ENCODE peak calls at places on chromosomes 12 and 14, in five cellular contexts. One of them, this sample, is unnamed.
A peak's percentile ranks its signal among the peaks of the same experiment; 100 is the strongest.

GRCh38 chr12:68675098-68675842 is 11.5 kb upstream of the NUP107 start:
- DNase-seq in left lung: no peak
- DNase-seq in astrocyte: peak; percentile 25
- DNase-seq in gastrocnemius medialis: no peak
- DNase-seq in colonic mucosa: peak; percentile 35
- DNase-seq in this sample: no peak

GRCh38 chr14:93122820-93123219 is 7.1 kb upstream of the ITPK1 start:
- DNase-seq in colonic mucosa: no peak
- DNase-seq in left lung: no peak
- DNase-seq in gastrocnemius medialis: no peak
- DNase-seq in astrocyte: no peak
- DNase-seq in this sample: peak; percentile 85

GRCh38 chr12:121598672-121599287 is 18.0 kb upstream of the KDM2B start:
- DNase-seq in left lung: no peak
- DNase-seq in gastrocnemius medialis: no peak
- DNase-seq in colonic mucosa: peak; percentile 40
- DNase-seq in astrocyte: no peak
- DNase-seq in this sample: no peak

GRCh38 chr14:93045965-93046695 is 69.6 kb downstream of the ITPK1 start:
- DNase-seq in astrocyte: peak; percentile 94
- DNase-seq in colonic mucosa: peak; percentile 61
- DNase-seq in gastrocnemius medialis: no peak
- DNase-seq in left lung: peak; percentile 58
- DNase-seq in this sample: no peak

GRCh38 chr12:34292736-34293625 is 270.7 kb downstream of the ALG10 start:
- DNase-seq in colonic mucosa: no peak
- DNase-seq in left lung: peak; percentile 43
- DNase-seq in gastrocnemius medialis: no peak
- DNase-seq in astrocyte: no peak
- DNase-seq in this sample: peak; percentile 36

GRCh38 chr12:75481013-75481705 is 604 bp downstream of the GLIPR1 start:
- DNase-seq in gastrocnemius medialis: no peak
- DNase-seq in astrocyte: no peak
- DNase-seq in left lung: no peak
- DNase-seq in colonic mucosa: no peak
- DNase-seq in this sample: no peak

GRCh38 chr12:14366211-14366762 is 805 bp downstream of the ATF7IP start:
- DNase-seq in astrocyte: peak; percentile 35
- DNase-seq in left lung: no peak
- DNase-seq in colonic mucosa: no peak
- DNase-seq in gastrocnemius medialis: no peak
- DNase-seq in this sample: no peak

GRCh38 chr14:47194051-47194450 is 481.4 kb downstream of the MDGA2 start:
- DNase-seq in colonic mucosa: no peak
- DNase-seq in gastrocnemius medialis: no peak
- DNase-seq in left lung: no peak
- DNase-seq in astrocyte: peak; percentile 63
- DNase-seq in this sample: no peak

GRCh38 chr12:19053999-19054398 is 75.5 kb upstream of the PLEKHA5 start:
- DNase-seq in left lung: no peak
- DNase-seq in astrocyte: no peak
- DNase-seq in colonic mucosa: no peak
- DNase-seq in gastrocnemius medialis: no peak
- DNase-seq in this sample: no peak

GRCh38 chr14:56318393-56319115 is 200.3 kb downstream of the PELI2 start:
- DNase-seq in left lung: no peak
- DNase-seq in colonic mucosa: no peak
- DNase-seq in astrocyte: no peak
- DNase-seq in gastrocnemius medialis: no peak
- DNase-seq in this sample: no peak

GRCh38 chr14:21496453-21496852 is 14.7 kb downstream of the METTL3 start:
- DNase-seq in astrocyte: no peak
- DNase-seq in gastrocnemius medialis: peak; percentile 21
- DNase-seq in colonic mucosa: no peak
- DNase-seq in left lung: no peak
- DNase-seq in this sample: no peak

GRCh38 chr12:95218164-95218851 is 701 bp downstream of the VEZT start:
- DNase-seq in colonic mucosa: peak; percentile 87
- DNase-seq in left lung: no peak
- DNase-seq in astrocyte: peak; percentile 60
- DNase-seq in gastrocnemius medialis: peak; percentile 57
- DNase-seq in this sample: no peak

GRCh38 chr12:107264667-107265066 is 171.3 kb upstream of the CRY1 start:
- DNase-seq in left lung: no peak
- DNase-seq in astrocyte: no peak
- DNase-seq in gastrocnemius medialis: no peak
- DNase-seq in colonic mucosa: no peak
- DNase-seq in this sample: no peak

GRCh38 chr14:102928412-102929348 is 6.2 kb downstream of the AMN start:
- DNase-seq in astrocyte: peak; percentile 10
- DNase-seq in gastrocnemius medialis: no peak
- DNase-seq in colonic mucosa: peak; percentile 97
- DNase-seq in left lung: peak; percentile 91
- DNase-seq in this sample: no peak

GRCh38 chr14:94447986-94448808 is 4.4 kb downstream of the SERPINA11 start:
- DNase-seq in colonic mucosa: no peak
- DNase-seq in gastrocnemius medialis: no peak
- DNase-seq in astrocyte: no peak
- DNase-seq in left lung: no peak
- DNase-seq in this sample: peak; percentile 68

GRCh38 chr12:15216036-15216889 is 5.0 kb downstream of the RERG start:
- DNase-seq in left lung: no peak
- DNase-seq in astrocyte: no peak
- DNase-seq in colonic mucosa: no peak
- DNase-seq in gastrocnemius medialis: no peak
- DNase-seq in this sample: no peak

GRCh38 chr14:68759912-68760311 is 33.0 kb downstream of the ZFP36L1 start:
- DNase-seq in astrocyte: no peak
- DNase-seq in left lung: no peak
- DNase-seq in colonic mucosa: no peak
- DNase-seq in gastrocnemius medialis: no peak
- DNase-seq in this sample: no peak

GRCh38 chr12:107375231-107375630 is 281.9 kb upstream of the CRY1 start:
- DNase-seq in left lung: no peak
- DNase-seq in astrocyte: no peak
- DNase-seq in colonic mucosa: no peak
- DNase-seq in gastrocnemius medialis: no peak
- DNase-seq in this sample: no peak

GRCh38 chr14:24673534-24674203 is 39.7 kb upstream of the GZMB start:
- DNase-seq in left lung: no peak
- DNase-seq in astrocyte: no peak
- DNase-seq in colonic mucosa: no peak
- DNase-seq in gastrocnemius medialis: no peak
- DNase-seq in this sample: no peak

GRCh38 chr14:70188292-70188607 is 501 bp downstream of the SLC8A3 start:
- DNase-seq in colonic mucosa: no peak
- DNase-seq in astrocyte: no peak
- DNase-seq in gastrocnemius medialis: no peak
- DNase-seq in left lung: peak; percentile 67
- DNase-seq in this sample: no peak

GRCh38 chr12:27422697-27423096 is 23.8 kb upstream of the SMCO2 start:
- DNase-seq in gastrocnemius medialis: no peak
- DNase-seq in astrocyte: no peak
- DNase-seq in colonic mucosa: no peak
- DNase-seq in left lung: no peak
- DNase-seq in this sample: no peak

GRCh38 chr14:35287481-35288013 is 4.6 kb upstream of the PSMA6 start:
- DNase-seq in colonic mucosa: no peak
- DNase-seq in left lung: no peak
- DNase-seq in astrocyte: peak; percentile 4
- DNase-seq in gastrocnemius medialis: no peak
- DNase-seq in this sample: peak; percentile 70

GRCh38 chr14:93396456-93396855 is 34.3 kb upstream of the UNC79 start:
- DNase-seq in colonic mucosa: no peak
- DNase-seq in left lung: no peak
- DNase-seq in gastrocnemius medialis: no peak
- DNase-seq in astrocyte: no peak
- DNase-seq in this sample: no peak

GRCh38 chr12:120542166-120542565 is 8.0 kb downstream of the RNF10 start:
- DNase-seq in left lung: no peak
- DNase-seq in colonic mucosa: no peak
- DNase-seq in gastrocnemius medialis: no peak
- DNase-seq in astrocyte: no peak
- DNase-seq in this sample: no peak
- H3K4me1 ChIP-seq in left lung: peaks cover 87% of the 10 kb centered on the region
- H3K4me1 ChIP-seq in colonic mucosa: peaks cover 30% of the 10 kb centered on the region
- H3K4me1 ChIP-seq in gastrocnemius medialis: peaks cover 85% of the 10 kb centered on the region
- H3K4me1 ChIP-seq in astrocyte: peaks cover 26% of the 10 kb centered on the region
- H3K4me1 ChIP-seq in this sample: peaks cover 3% of the 10 kb centered on the region

DNA sequence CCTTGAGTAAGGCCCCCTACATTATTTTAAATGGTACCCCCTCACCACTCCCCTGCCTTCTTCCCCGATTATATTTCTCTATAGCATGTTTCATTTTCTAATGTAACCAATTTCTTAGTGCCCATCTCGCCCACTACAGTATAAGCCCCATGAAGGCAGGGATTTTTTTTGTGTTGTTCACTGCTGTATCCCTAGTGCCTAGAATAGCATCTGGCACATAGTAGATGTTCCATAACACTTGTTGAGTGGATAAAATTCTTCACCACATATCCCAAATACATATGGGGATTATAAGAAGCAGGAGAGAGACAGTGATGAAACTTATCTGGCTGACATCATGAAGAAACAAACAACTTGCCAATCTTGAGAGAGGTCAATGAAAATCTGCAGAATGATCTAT is 11.5 kb downstream of the FBXO21 start:
- DNase-seq in gastrocnemius medialis: no peak
- DNase-seq in left lung: no peak
- DNase-seq in astrocyte: no peak
- DNase-seq in colonic mucosa: no peak
- DNase-seq in this sample: no peak
- H3K36me3 ChIP-seq in gastrocnemius medialis: peaks cover 48% of the 10 kb centered on the region
- H3K36me3 ChIP-seq in left lung: peaks cover 96% of the 10 kb centered on the region
- H3K36me3 ChIP-seq in astrocyte: peaks cover 40% of the 10 kb centered on the region
- H3K36me3 ChIP-seq in colonic mucosa: peaks cover 3% of the 10 kb centered on the region
- H3K36me3 ChIP-seq in this sample: peaks cover 70% of the 10 kb centered on the region

GRCh38 chr12:92989715-92990484 is 60.8 kb upstream of the EEA1 start:
- DNase-seq in astrocyte: no peak
- DNase-seq in colonic mucosa: no peak
- DNase-seq in left lung: no peak
- DNase-seq in gastrocnemius medialis: no peak
- DNase-seq in this sample: no peak
- H3K27ac ChIP-seq in astrocyte: no peak overlapping the region
- H3K27ac ChIP-seq in colonic mucosa: no peak overlapping the region
- H3K27ac ChIP-seq in left lung: no peak overlapping the region
- H3K27ac ChIP-seq in gastrocnemius medialis: no peak overlapping the region
- H3K27ac ChIP-seq in this sample: no peak overlapping the region

GRCh38 chr12:88310666-88311065 is 168.6 kb downstream of the TMTC3 start:
- DNase-seq in gastrocnemius medialis: no peak
- DNase-seq in left lung: no peak
- DNase-seq in colonic mucosa: no peak
- DNase-seq in astrocyte: no peak
- DNase-seq in this sample: no peak
- H3K4me1 ChIP-seq in gastrocnemius medialis: no peaks in the 10 kb centered on the region
- H3K4me1 ChIP-seq in left lung: no peaks in the 10 kb centered on the region
- H3K4me1 ChIP-seq in colonic mucosa: no peaks in the 10 kb centered on the region
- H3K4me1 ChIP-seq in astrocyte: peaks cover 26% of the 10 kb centered on the region
- H3K4me1 ChIP-seq in this sample: no peaks in the 10 kb centered on the region

GRCh38 chr12:5746020-5746419 is 199.0 kb downstream of the ANO2 start:
- DNase-seq in colonic mucosa: no peak
- DNase-seq in astrocyte: no peak
- DNase-seq in gastrocnemius medialis: no peak
- DNase-seq in left lung: no peak
- DNase-seq in this sample: no peak
- H3K36me3 ChIP-seq in colonic mucosa: no peaks in the 10 kb centered on the region
- H3K36me3 ChIP-seq in astrocyte: no peaks in the 10 kb centered on the region
- H3K36me3 ChIP-seq in gastrocnemius medialis: no peaks in the 10 kb centered on the region
- H3K36me3 ChIP-seq in left lung: no peaks in the 10 kb centered on the region
- H3K36me3 ChIP-seq in this sample: no peaks in the 10 kb centered on the region

GRCh38 chr12:92297405-92297804 is 151.8 kb upstream of the BTG1 start:
- DNase-seq in astrocyte: no peak
- DNase-seq in left lung: no peak
- DNase-seq in colonic mucosa: no peak
- DNase-seq in gastrocnemius medialis: no peak
- DNase-seq in this sample: no peak

GRCh38 chr12:92299344-92299743 is 153.7 kb upstream of the BTG1 start:
- DNase-seq in gastrocnemius medialis: no peak
- DNase-seq in astrocyte: no peak
- DNase-seq in colonic mucosa: no peak
- DNase-seq in left lung: no peak
- DNase-seq in this sample: no peak

GRCh38 chr12:92295523-92295922 is 149.9 kb upstream of the BTG1 start:
- DNase-seq in gastrocnemius medialis: no peak
- DNase-seq in left lung: no peak
- DNase-seq in colonic mucosa: no peak
- DNase-seq in astrocyte: peak; percentile 62
- DNase-seq in this sample: no peak

GRCh38 chr12:92299744-92300143 is 154.1 kb upstream of the BTG1 start:
- DNase-seq in colonic mucosa: no peak
- DNase-seq in left lung: no peak
- DNase-seq in astrocyte: no peak
- DNase-seq in gastrocnemius medialis: no peak
- DNase-seq in this sample: no peak

GRCh38 chr12:92297932-92298681 is 152.5 kb upstream of the BTG1 start:
- DNase-seq in left lung: no peak
- DNase-seq in gastrocnemius medialis: no peak
- DNase-seq in colonic mucosa: no peak
- DNase-seq in astrocyte: peak; percentile 94
- DNase-seq in this sample: no peak
- H3K27ac ChIP-seq in left lung: peak overlapping the region; percentile 64
- H3K27ac ChIP-seq in gastrocnemius medialis: peak overlapping the region; percentile 15
- H3K27ac ChIP-seq in colonic mucosa: no peak overlapping the region
- H3K27ac ChIP-seq in astrocyte: no peak overlapping the region
- H3K27ac ChIP-seq in this sample: peak overlapping the region; percentile 36

GRCh38 chr12:2345902-2346301 is 293.1 kb downstream of the CACNA1C start:
- DNase-seq in left lung: no peak
- DNase-seq in gastrocnemius medialis: no peak
- DNase-seq in astrocyte: no peak
- DNase-seq in colonic mucosa: no peak
- DNase-seq in this sample: no peak

GRCh38 chr12:2347844-2348476 is 295.2 kb downstream of the CACNA1C start:
- DNase-seq in astrocyte: no peak
- DNase-seq in gastrocnemius medialis: no peak
- DNase-seq in left lung: no peak
- DNase-seq in colonic mucosa: no peak
- DNase-seq in this sample: no peak

GRCh38 chr12:2346405-2346804 is 293.6 kb downstream of the CACNA1C start:
- DNase-seq in gastrocnemius medialis: no peak
- DNase-seq in astrocyte: no peak
- DNase-seq in left lung: no peak
- DNase-seq in colonic mucosa: no peak
- DNase-seq in this sample: no peak

GRCh38 chr12:2347137-2347843 is 294.5 kb downstream of the CACNA1C start:
- DNase-seq in gastrocnemius medialis: no peak
- DNase-seq in astrocyte: no peak
- DNase-seq in left lung: no peak
- DNase-seq in colonic mucosa: no peak
- DNase-seq in this sample: no peak

DNA sequence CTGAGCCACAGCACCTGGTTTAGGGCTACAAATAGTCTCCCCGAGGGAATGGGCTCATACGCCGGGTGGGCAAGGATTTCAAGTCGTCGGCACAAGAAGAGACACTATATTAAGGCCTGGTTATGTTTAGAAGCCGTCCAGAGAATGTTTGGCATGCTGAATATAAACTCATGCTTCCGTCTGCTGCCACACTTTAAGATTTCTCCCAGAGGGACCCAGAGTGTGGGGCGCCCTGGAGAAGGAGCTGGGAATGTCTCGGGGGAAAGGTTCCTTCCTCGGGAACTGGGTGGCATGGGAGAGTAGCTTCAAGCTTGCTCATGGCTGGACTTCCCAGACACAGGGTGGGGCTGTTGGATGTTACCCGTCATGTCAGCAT is 295.7 kb downstream of the CACNA1C start:
- DNase-seq in left lung: no peak
- DNase-seq in astrocyte: no peak
- DNase-seq in gastrocnemius medialis: no peak
- DNase-seq in colonic mucosa: no peak
- DNase-seq in this sample: no peak
- H3K4me1 ChIP-seq in left lung: peaks cover 23% of the 10 kb centered on the region
- H3K4me1 ChIP-seq in astrocyte: no peaks in the 10 kb centered on the region
- H3K4me1 ChIP-seq in gastrocnemius medialis: peaks cover 18% of the 10 kb centered on the region
- H3K4me1 ChIP-seq in colonic mucosa: no peaks in the 10 kb centered on the region
- H3K4me1 ChIP-seq in this sample: no peaks in the 10 kb centered on the region